ENCODE peak calls at places on chromosomes 1 and 21, in four cellular contexts. F is A549, M is K562, D is HepG2. Y is an unnamed sample.

GRCh38 chr1:25257176-25257575 is 9.9 kb upstream of the RSRP1 start:
- DNase-seq in F (no peak), M (no peak), D (no peak), Y (no peak)

GRCh38 chr1:173798078-173798477 is 26.4 kb upstream of the DARS2 start:
- DNase-seq in F (no peak), M (no peak), D (no peak), Y (no peak)

GRCh38 chr1:175792126-175792525 is 48.7 kb upstream of the TNR start:
- DNase-seq in F (no peak), M (no peak), D (no peak), Y (no peak)

GRCh38 chr1:26838474-26839338 is 12.2 kb downstream of the ZDHHC18 start:
- DNase-seq in F (no peak), M (no peak), D (peak; percentile 78), Y (no peak)

GRCh38 chr21:45579383-45580180 is 37.3 kb upstream of the SLC19A1 start:
- DNase-seq in F (no peak), M (no peak), D (no peak), Y (peak; percentile 2)

GRCh38 chr1:64471724-64472276 is 1.9 kb downstream of the CACHD1 start:
- DNase-seq in F (no peak), M (no peak), D (no peak), Y (no peak)

GRCh38 chr1:53586765-53587164 is 127.6 kb downstream of the DMRTB1 start:
- DNase-seq in F (no peak), M (no peak), D (no peak), Y (no peak)

GRCh38 chr1:86852737-86853408 is 61.1 kb downstream of the SELENOF start:
- DNase-seq in F (no peak), M (no peak), D (peak; percentile 59), Y (no peak)

GRCh38 chr1:29324771-29325351 is 88.5 kb downstream of the PTPRU start:
- DNase-seq in F (no peak), M (peak; percentile 95), D (no peak), Y (peak; percentile 99)

GRCh38 chr1:210373878-210374599 is 45.3 kb downstream of the HHAT start:
- DNase-seq in F (peak; percentile 80), M (peak; percentile 87), D (peak; percentile 98), Y (peak; percentile 93)

DNA sequence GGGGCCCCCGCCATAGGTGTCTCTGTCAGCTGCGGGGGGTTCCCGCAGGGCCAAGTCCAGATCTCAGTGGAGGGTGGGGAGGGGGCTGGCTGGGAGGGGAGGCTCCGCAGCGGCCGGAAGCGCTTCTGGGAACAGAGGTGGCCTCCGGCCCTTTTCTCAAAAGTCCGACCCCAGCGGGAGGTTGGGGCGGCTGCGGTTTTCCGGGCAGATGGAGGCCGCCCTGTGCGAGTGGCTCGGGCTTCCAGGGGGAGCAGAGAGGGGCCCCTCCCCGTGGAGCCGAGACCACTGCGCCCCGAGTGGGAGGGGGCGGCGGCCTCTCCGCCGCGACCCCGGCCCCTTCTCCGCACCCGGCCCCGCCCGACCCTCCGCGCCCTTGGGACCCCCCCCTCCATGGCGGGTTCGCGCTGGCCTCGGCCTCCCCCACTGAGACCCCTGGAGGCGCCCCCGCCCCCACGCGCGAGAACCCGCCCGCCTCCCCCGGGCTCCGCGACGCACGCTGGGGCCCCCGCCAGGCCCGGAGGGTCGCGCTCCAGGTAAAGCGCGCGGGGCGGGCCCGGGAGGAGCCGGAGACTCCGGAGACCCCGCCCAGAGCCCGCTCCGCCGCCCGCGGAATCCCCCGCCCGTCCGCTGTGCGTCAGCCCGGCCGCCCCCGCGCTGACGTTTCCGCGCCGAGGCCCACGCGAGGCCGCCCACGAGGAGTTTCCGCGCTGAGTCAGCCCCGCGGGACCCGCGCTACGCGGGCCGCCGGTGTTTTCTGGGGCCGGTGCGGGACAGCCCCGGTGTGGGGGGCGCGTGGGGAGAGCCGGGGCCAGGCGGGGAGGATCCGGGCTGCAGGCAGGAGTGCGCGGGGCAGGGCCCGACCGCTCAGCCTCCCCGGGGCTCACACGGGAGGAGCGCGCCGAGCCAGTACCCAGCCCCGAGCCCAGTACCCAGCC is 5.2 kb downstream of the TNFRSF18 start:
- DNase-seq in F (peak; percentile 35), M (peak; percentile 79), D (no peak), Y (peak; percentile 55)
- TF ChIP-seq NR3C1 in F (no peak), M (peak; percentile 34), D (no peak), Y (no peak)

DNA sequence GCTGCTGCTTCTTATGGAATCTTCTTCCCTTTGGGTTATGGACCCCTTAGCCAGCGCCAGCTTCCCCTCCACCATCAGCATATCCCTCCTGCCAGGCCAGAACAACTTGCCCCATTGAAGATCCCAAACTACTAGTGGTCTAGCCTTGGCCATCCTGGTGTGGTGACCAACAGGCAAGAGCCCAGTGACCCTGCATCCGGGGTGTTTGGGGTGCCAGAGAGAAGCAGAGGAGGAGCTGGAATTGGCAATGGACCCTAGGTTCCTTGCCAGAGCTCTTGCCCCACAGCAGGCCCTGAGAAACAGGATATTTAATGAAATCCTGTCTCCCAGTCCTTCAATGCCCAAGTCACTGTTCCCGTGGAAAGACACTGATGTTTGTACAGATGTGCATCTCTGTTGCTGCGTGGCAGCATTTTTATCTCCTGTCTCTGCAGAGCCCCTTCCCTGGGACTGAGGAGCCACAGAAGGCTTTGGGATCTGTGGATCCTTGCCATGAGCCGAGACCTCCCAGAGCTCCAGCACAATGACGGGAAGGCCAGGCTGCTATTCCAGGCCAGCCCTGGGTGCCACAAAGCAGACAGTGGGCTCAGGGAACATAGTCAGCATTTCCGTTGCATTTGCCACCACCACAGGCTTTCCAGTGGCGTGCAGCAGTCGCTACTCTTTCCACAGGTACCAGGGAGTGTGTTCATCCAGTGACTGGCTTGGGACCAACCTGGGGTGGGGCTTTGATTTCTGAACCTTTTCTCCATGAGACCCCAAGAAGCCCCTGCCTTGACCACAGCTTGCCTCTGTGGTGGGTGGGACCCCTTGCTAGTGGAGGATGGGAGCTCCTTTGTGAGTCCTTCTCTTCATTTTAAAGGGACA is 21.6 kb downstream of the NAV1 start:
- DNase-seq in F (no peak), M (no peak), D (no peak), Y (no peak)
- TF ChIP-seq JUN in F (no peak), M (no peak), D (no peak), Y (no peak)

DNA sequence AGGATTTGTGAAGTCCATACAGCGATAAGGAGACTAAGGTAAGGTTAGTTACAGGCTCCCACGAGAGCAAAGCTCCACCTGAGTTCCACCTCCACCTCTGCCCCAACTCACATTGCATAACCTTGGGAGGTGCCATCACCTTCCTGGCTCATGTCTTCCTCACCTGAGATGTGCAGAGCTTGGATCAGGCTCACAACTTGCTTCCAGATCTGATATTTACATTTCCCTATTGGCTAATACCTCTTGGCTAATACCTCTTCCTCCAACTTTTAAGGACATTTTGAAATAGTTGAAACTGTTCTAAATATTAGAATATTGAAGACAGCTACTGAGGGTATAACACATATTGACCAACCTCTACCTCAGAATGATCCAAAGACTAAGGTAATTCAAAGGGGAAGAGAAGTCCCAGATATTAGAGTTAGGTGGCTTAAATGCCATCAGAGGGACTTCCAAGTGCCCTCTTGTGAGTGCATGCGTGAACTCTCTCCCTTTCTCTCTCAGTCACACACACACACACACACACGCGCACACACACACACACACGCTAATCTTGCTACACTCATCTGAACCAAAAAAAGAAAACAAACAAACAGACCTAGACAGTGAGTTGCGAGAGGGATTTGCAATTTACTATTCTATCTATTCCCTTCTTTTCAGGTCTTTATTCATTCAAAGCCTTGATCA is 134.3 kb downstream of the PLPP3 start:
- DNase-seq in F (no peak), M (no peak), D (no peak), Y (no peak)
- TF ChIP-seq NR3C1 in F (no peak), M (no peak), D (no peak), Y (no peak)

GRCh38 chr1:100982783-100983182 is 42.8 kb downstream of the DPH5 start:
- DNase-seq in F (no peak), M (no peak), D (no peak), Y (no peak)
- TF ChIP-seq JUN in F (no peak), M (no peak), D (no peak), Y (no peak)

Y was measured in WTC11.